ENCODE peak calls at places on chromosomes 11 and 22, in nine cellular contexts. J is lower leg skin, K is cardiac fibroblast, Q is brain microvascular endothelial cell, V is HEK293T, Z is DMS 273 treated with DMSO at 0.1 percent for 48 hours, W is HFF-Myc, R is glomerular endothelial cell, F is cardiac muscle cell. P is an unnamed sample.
A peak's percentile ranks its signal among the peaks of the same experiment; 100 is the strongest.

GRCh38 chr11:88335284-88335683 is 2.3 kb downstream of the CTSC start:
- DNase-seq in J (no peak), K (no peak), Q (no peak), V (no peak), Z (no peak), W (no peak), R (no peak), F (peak; percentile 28), P (no peak)

GRCh38 chr11:108973402-108974119 is 308.7 kb downstream of the DDX10 start:
- DNase-seq in J (no peak), K (peak; percentile 91), Q (peak; percentile 64), V (no peak), Z (no peak), W (peak; percentile 62), R (no peak), F (peak; percentile 82), P (no peak)

GRCh38 chr11:57744386-57744785 is 3.1 kb downstream of the SELENOH start:
- DNase-seq in J (peak; percentile 39), K (no peak), Q (no peak), V (no peak), Z (no peak), W (no peak), R (no peak), F (no peak), P (no peak)

GRCh38 chr11:36793542-36793926 is 195.5 kb upstream of the RAG2 start:
- DNase-seq in J (no peak), K (no peak), Q (no peak), V (peak; percentile 7), Z (no peak), W (no peak), R (no peak), F (no peak), P (no peak)

GRCh38 chr22:31604137-31604705 is 57.8 kb downstream of the PISD start:
- DNase-seq in J (peak; percentile 40), K (no peak), Q (no peak), V (no peak), Z (no peak), W (no peak), R (no peak), F (no peak), P (no peak)

GRCh38 chr11:100671471-100671870 is 15.6 kb upstream of the ARHGAP42 start:
- DNase-seq in J (no peak), K (peak; percentile 58), Q (peak; percentile 33), V (no peak), Z (no peak), W (no peak), R (no peak), F (no peak), P (no peak)

GRCh38 chr11:126924381-126924780 is 76.2 kb downstream of the KIRREL3 start:
- DNase-seq in J (peak; percentile 60), K (no peak), Q (no peak), V (no peak), Z (no peak), W (no peak), R (no peak), F (no peak), P (no peak)

GRCh38 chr11:57446055-57446454 is 14.3 kb upstream of the RTN4RL2 start:
- DNase-seq in J (no peak), K (no peak), Q (no peak), V (no peak), Z (no peak), W (no peak), R (no peak), F (no peak), P (no peak)

GRCh38 chr11:12195773-12196172 is 85.4 kb downstream of the MICAL2 start:
- DNase-seq in J (no peak), K (no peak), Q (no peak), V (no peak), Z (no peak), W (no peak), R (no peak), F (no peak), P (no peak)

GRCh38 chr22:48154943-48155240 is 1392.4 kb downstream of the TBC1D22A start:
- DNase-seq in J (peak; percentile 79), K (no peak), Q (no peak), V (no peak), Z (no peak), W (no peak), R (no peak), F (no peak), P (no peak)

GRCh38 chr11:72676874-72677341 is 2.7 kb upstream of the PDE2A start:
- DNase-seq in J (peak; percentile 91), K (peak; percentile 28), Q (peak; percentile 32), V (peak; percentile 82), Z (no peak), W (no peak), R (no peak), F (peak; percentile 60), P (no peak)

GRCh38 chr11:118437046-118437735 is 899 bp downstream of the KMT2A start:
- DNase-seq in J (peak; percentile 90), K (peak; percentile 36), Q (no peak), V (peak; percentile 60), Z (peak; percentile 9), W (no peak), R (no peak), F (peak; percentile 31), P (no peak)

GRCh38 chr11:132962026-132962425 is 570.3 kb downstream of the OPCML start:
- DNase-seq in J (no peak), K (peak; percentile 19), Q (peak; percentile 63), V (no peak), Z (no peak), W (peak; percentile 2), R (no peak), F (peak; percentile 56), P (no peak)

GRCh38 chr22:38104084-38104483 is 6.4 kb downstream of the BAIAP2L2 start:
- DNase-seq in J (no peak), K (peak; percentile 38), Q (peak; percentile 28), V (peak; percentile 76), Z (no peak), W (no peak), R (no peak), F (peak; percentile 33), P (no peak)

GRCh38 chr11:73554677-73555320 is 43.1 kb downstream of the FAM168A start:
- DNase-seq in J (no peak), K (no peak), Q (no peak), V (no peak), Z (no peak), W (no peak), R (no peak), F (no peak), P (no peak)

GRCh38 chr11:2262301-2263011 is 7.9 kb downstream of the ASCL2 start:
- DNase-seq in J (peak; percentile 81), K (no peak), Q (no peak), V (no peak), Z (no peak), W (no peak), R (no peak), F (no peak), P (no peak)

GRCh38 chr11:119179983-119180382 is 5.3 kb upstream of the NHERF4 start:
- DNase-seq in J (no peak), K (no peak), Q (no peak), V (no peak), Z (no peak), W (no peak), R (no peak), F (no peak), P (no peak)

GRCh38 chr11:68552542-68552941 is 92.0 kb downstream of the PPP6R3 start:
- DNase-seq in J (no peak), K (no peak), Q (no peak), V (no peak), Z (no peak), W (no peak), R (no peak), F (no peak), P (no peak)

GRCh38 chr22:49368976-49369725 is 458.5 kb downstream of the BRD1 start:
- DNase-seq in J (peak; percentile 72), K (no peak), Q (no peak), V (no peak), Z (no peak), W (no peak), R (no peak), F (no peak), P (no peak)

GRCh38 chr22:25626146-25626992 is 61.9 kb downstream of the GRK3 start:
- DNase-seq in J (no peak), K (no peak), Q (no peak), V (no peak), Z (no peak), W (no peak), R (no peak), F (no peak), P (no peak)

GRCh38 chr22:24977370-24978230 is 25.1 kb downstream of the KIAA1671 start:
- DNase-seq in J (no peak), K (peak; percentile 29), Q (no peak), V (peak; percentile 51), Z (no peak), W (no peak), R (no peak), F (peak; percentile 41), P (no peak)

GRCh38 chr22:31253949-31254348 is 38.3 kb downstream of the PIK3IP1 start:
- DNase-seq in J (peak; percentile 88), K (no peak), Q (no peak), V (no peak), Z (no peak), W (no peak), R (no peak), F (no peak), P (no peak)

GRCh38 chr11:27081056-27081455 is 40.4 kb downstream of the BBOX1 start:
- DNase-seq in J (no peak), K (peak; percentile 55), Q (peak; percentile 22), V (no peak), Z (no peak), W (no peak), R (no peak), F (peak; percentile 45), P (no peak)

GRCh38 chr11:69718147-69718546 is 14.3 kb upstream of the FGF19 start:
- DNase-seq in J (no peak), K (peak; percentile 32), Q (peak; percentile 23), V (peak; percentile 87), Z (no peak), W (no peak), R (no peak), F (peak; percentile 47), P (no peak)

GRCh38 chr22:45923812-45924211 is 53.1 kb downstream of the WNT7B start:
- DNase-seq in J (no peak), K (no peak), Q (no peak), V (no peak), Z (no peak), W (no peak), R (no peak), F (no peak), P (no peak)

GRCh38 chr11:61690706-61691377 is 10.7 kb downstream of the DAGLA start:
- DNase-seq in J (no peak), K (no peak), Q (no peak), V (no peak), Z (no peak), W (no peak), R (no peak), F (no peak), P (peak; percentile 12)

GRCh38 chr11:102552447-102553200 is 22.1 kb upstream of the MMP7 start:
- DNase-seq in J (no peak), K (peak; percentile 41), Q (no peak), V (no peak), Z (no peak), W (no peak), R (no peak), F (peak; percentile 10), P (no peak)

GRCh38 chr11:48116843-48117242 is 99.8 kb upstream of the OR4B1 start:
- DNase-seq in J (no peak), K (peak; percentile 55), Q (no peak), V (no peak), Z (no peak), W (no peak), R (no peak), F (peak; percentile 41), P (no peak)

GRCh38 chr22:39913886-39914285 is 13.0 kb downstream of the GRAP2 start:
- DNase-seq in J (no peak), K (no peak), Q (no peak), V (no peak), Z (no peak), W (no peak), R (no peak), F (no peak), P (no peak)

GRCh38 chr11:127420139-127420538 is 419.6 kb upstream of the KIRREL3 start:
- DNase-seq in J (no peak), K (no peak), Q (no peak), V (no peak), Z (no peak), W (no peak), R (no peak), F (no peak), P (no peak)

GRCh38 chr22:36737776-36738175 is 34.2 kb upstream of the CACNG2 start:
- DNase-seq in J (peak; percentile 88), K (no peak), Q (no peak), V (no peak), Z (no peak), W (no peak), R (no peak), F (no peak), P (no peak)